ENCODE peak calls at places on chromosomes 6 and 20, in six cellular contexts. One of them, this sample, is unnamed.

GRCh38 chr20:59938221-59938620 is 1.9 kb downstream of the PPP1R3D start:
- DNase-seq in GM06990: no peak
- DNase-seq in fibroblast of pulmonary artery: peak
- DNase-seq in AG09319: no peak
- DNase-seq in heart left ventricle: no peak
- DNase-seq in left ventricle myocardium inferior: no peak
- DNase-seq in this sample: peak

GRCh38 chr20:23939641-23940040 is 48.9 kb downstream of the GGTLC1 start:
- DNase-seq in GM06990: no peak
- DNase-seq in fibroblast of pulmonary artery: no peak
- DNase-seq in AG09319: no peak
- DNase-seq in heart left ventricle: no peak
- DNase-seq in left ventricle myocardium inferior: no peak
- DNase-seq in this sample: no peak

GRCh38 chr6:33759887-33760629 is 13.4 kb upstream of the IP6K3 start:
- DNase-seq in GM06990: no peak
- DNase-seq in fibroblast of pulmonary artery: no peak
- DNase-seq in AG09319: no peak
- DNase-seq in heart left ventricle: no peak
- DNase-seq in left ventricle myocardium inferior: no peak
- DNase-seq in this sample: no peak

GRCh38 chr6:79558099-79558498 is 20.9 kb upstream of the LCA5 start:
- DNase-seq in GM06990: no peak
- DNase-seq in fibroblast of pulmonary artery: no peak
- DNase-seq in AG09319: no peak
- DNase-seq in heart left ventricle: no peak
- DNase-seq in left ventricle myocardium inferior: no peak
- DNase-seq in this sample: no peak

GRCh38 chr20:20780127-20780822 is 67.8 kb upstream of the RALGAPA2 start:
- DNase-seq in GM06990: peak
- DNase-seq in fibroblast of pulmonary artery: peak
- DNase-seq in AG09319: no peak
- DNase-seq in heart left ventricle: peak
- DNase-seq in left ventricle myocardium inferior: peak
- DNase-seq in this sample: peak

GRCh38 chr6:39065561-39065960 is 17.0 kb downstream of the GLP1R start:
- DNase-seq in GM06990: no peak
- DNase-seq in fibroblast of pulmonary artery: no peak
- DNase-seq in AG09319: no peak
- DNase-seq in heart left ventricle: no peak
- DNase-seq in left ventricle myocardium inferior: no peak
- DNase-seq in this sample: no peak

GRCh38 chr6:137977814-137978213 is 110.8 kb downstream of the TNFAIP3 start:
- DNase-seq in GM06990: no peak
- DNase-seq in fibroblast of pulmonary artery: no peak
- DNase-seq in AG09319: no peak
- DNase-seq in heart left ventricle: no peak
- DNase-seq in left ventricle myocardium inferior: no peak
- DNase-seq in this sample: no peak

GRCh38 chr6:33197431-33198048 is 2.9 kb downstream of the RXRB start:
- DNase-seq in GM06990: peak
- DNase-seq in fibroblast of pulmonary artery: peak
- DNase-seq in AG09319: peak
- DNase-seq in heart left ventricle: peak
- DNase-seq in left ventricle myocardium inferior: no peak
- DNase-seq in this sample: peak

GRCh38 chr20:50395258-50395729 is 114.9 kb upstream of the PTPN1 start:
- DNase-seq in GM06990: no peak
- DNase-seq in fibroblast of pulmonary artery: peak
- DNase-seq in AG09319: no peak
- DNase-seq in heart left ventricle: peak
- DNase-seq in left ventricle myocardium inferior: peak
- DNase-seq in this sample: peak

GRCh38 chr6:17470209-17470952 is 77.0 kb downstream of the CAP2 start:
- DNase-seq in GM06990: no peak
- DNase-seq in fibroblast of pulmonary artery: peak
- DNase-seq in AG09319: no peak
- DNase-seq in heart left ventricle: no peak
- DNase-seq in left ventricle myocardium inferior: no peak
- DNase-seq in this sample: peak

GRCh38 chr20:37775200-37775599 is 81.4 kb downstream of the CTNNBL1 start:
- DNase-seq in GM06990: no peak
- DNase-seq in fibroblast of pulmonary artery: no peak
- DNase-seq in AG09319: no peak
- DNase-seq in heart left ventricle: no peak
- DNase-seq in left ventricle myocardium inferior: no peak
- DNase-seq in this sample: no peak

GRCh38 chr6:107264357-107264831 is 149.1 kb upstream of the BEND3 start:
- DNase-seq in GM06990: no peak
- DNase-seq in fibroblast of pulmonary artery: peak
- DNase-seq in AG09319: no peak
- DNase-seq in heart left ventricle: no peak
- DNase-seq in left ventricle myocardium inferior: no peak
- DNase-seq in this sample: peak

GRCh38 chr6:17291778-17292177 is 10.6 kb downstream of the RBM24 start:
- DNase-seq in GM06990: no peak
- DNase-seq in fibroblast of pulmonary artery: no peak
- DNase-seq in AG09319: no peak
- DNase-seq in heart left ventricle: peak
- DNase-seq in left ventricle myocardium inferior: no peak
- DNase-seq in this sample: no peak

GRCh38 chr20:8855315-8855714 is 213.6 kb upstream of the PLCB4 start:
- DNase-seq in GM06990: no peak
- DNase-seq in fibroblast of pulmonary artery: peak
- DNase-seq in AG09319: no peak
- DNase-seq in heart left ventricle: peak
- DNase-seq in left ventricle myocardium inferior: peak
- DNase-seq in this sample: peak

GRCh38 chr6:22447191-22447590 is 122.2 kb upstream of the HDGFL1 start:
- DNase-seq in GM06990: no peak
- DNase-seq in fibroblast of pulmonary artery: no peak
- DNase-seq in AG09319: no peak
- DNase-seq in heart left ventricle: peak
- DNase-seq in left ventricle myocardium inferior: peak
- DNase-seq in this sample: no peak

GRCh38 chr20:62985089-62985778 is 21.5 kb downstream of the BHLHE23 start:
- DNase-seq in GM06990: no peak
- DNase-seq in fibroblast of pulmonary artery: no peak
- DNase-seq in AG09319: no peak
- DNase-seq in heart left ventricle: peak
- DNase-seq in left ventricle myocardium inferior: peak
- DNase-seq in this sample: no peak

GRCh38 chr20:62986257-62986807 is 20.4 kb downstream of the BHLHE23 start:
- DNase-seq in GM06990: no peak
- DNase-seq in fibroblast of pulmonary artery: no peak
- DNase-seq in AG09319: no peak
- DNase-seq in heart left ventricle: no peak
- DNase-seq in left ventricle myocardium inferior: no peak
- DNase-seq in this sample: no peak

GRCh38 chr20:62984666-62985065 is 22.1 kb downstream of the BHLHE23 start:
- DNase-seq in GM06990: no peak
- DNase-seq in fibroblast of pulmonary artery: no peak
- DNase-seq in AG09319: no peak
- DNase-seq in heart left ventricle: no peak
- DNase-seq in left ventricle myocardium inferior: no peak
- DNase-seq in this sample: no peak

GRCh38 chr20:62989201-62989601 is 17.6 kb downstream of the BHLHE23 start:
- DNase-seq in GM06990: no peak
- DNase-seq in fibroblast of pulmonary artery: no peak
- DNase-seq in AG09319: no peak
- DNase-seq in heart left ventricle: no peak
- DNase-seq in left ventricle myocardium inferior: no peak
- DNase-seq in this sample: no peak

DNA sequence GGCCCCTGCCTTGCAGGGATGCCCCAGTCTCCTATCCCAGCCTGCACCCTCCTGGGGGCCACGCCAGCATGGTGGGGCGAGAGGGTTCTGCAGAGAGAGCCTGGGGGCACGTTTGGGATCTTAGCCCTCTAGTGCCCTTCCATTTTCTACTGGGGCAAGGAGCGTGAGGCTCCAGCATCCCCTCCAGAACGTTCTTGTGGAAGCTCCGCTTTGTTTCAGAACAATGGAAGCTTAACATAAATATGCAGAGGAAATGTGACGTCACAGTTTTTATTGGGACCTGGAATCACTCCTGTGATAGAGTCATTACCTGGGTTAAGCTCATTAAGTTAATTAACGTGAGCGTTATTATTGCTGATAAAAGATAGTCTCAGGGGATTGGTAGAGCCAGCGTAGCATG is 19.6 kb downstream of the BHLHE23 start:
- DNase-seq in GM06990: no peak
- DNase-seq in fibroblast of pulmonary artery: no peak
- DNase-seq in AG09319: no peak
- DNase-seq in heart left ventricle: no peak
- DNase-seq in left ventricle myocardium inferior: no peak
- DNase-seq in this sample: no peak
- TF ChIP-seq CTCF in GM06990: no peak
- TF ChIP-seq CTCF in fibroblast of pulmonary artery: no peak
- TF ChIP-seq CTCF in AG09319: no peak
- TF ChIP-seq CTCF in heart left ventricle: no peak
- TF ChIP-seq CTCF in left ventricle myocardium inferior: no peak
- TF ChIP-seq CTCF in this sample: no peak

DNA sequence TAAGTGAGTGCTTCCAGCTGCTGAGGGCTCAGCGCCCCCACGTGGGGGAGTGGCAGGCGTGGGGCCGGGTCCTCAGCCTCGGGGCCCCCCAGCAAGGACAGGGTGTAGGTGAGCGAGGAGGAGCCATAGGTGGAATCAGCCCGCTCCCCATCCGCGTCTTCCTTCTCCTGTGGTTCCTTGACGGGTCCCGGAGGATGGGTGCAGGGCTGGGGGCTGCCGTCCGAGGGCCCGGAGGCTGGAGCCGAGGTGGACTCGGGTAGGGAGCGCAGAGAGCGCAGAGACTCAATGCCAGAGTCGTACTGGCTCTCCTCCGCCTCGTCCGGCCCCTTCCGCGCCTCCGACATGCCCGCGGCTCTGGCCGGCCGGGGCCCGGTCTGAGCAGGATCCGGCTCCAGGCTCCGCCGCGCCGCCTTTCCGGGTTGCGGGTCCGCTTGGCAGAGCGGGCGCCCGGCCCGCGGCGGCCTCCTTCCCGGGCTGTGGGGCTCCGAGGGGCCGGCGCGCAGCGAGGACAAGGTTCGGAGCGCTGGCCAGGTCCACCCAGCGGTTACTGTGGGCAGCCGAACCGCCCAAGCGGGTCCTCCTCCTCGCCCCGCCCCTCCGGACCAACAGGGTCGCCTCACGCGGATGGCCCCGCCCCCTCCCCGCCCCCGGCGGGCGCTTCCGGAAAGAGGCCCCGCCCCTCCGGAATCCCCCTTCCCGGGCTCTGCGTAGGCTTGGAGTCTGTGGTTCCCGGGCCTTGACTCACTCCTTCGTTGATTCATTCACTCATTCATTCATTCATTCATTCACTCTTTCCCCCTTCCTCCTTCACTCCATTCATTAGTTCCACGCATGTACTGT is at the start of gene NFKBIE:
- DNase-seq in GM06990: peak
- DNase-seq in fibroblast of pulmonary artery: peak
- DNase-seq in AG09319: peak
- DNase-seq in heart left ventricle: peak
- DNase-seq in left ventricle myocardium inferior: peak
- DNase-seq in this sample: peak
- TF ChIP-seq CTCF in GM06990: peak
- TF ChIP-seq CTCF in fibroblast of pulmonary artery: peak
- TF ChIP-seq CTCF in AG09319: peak
- TF ChIP-seq CTCF in heart left ventricle: no peak
- TF ChIP-seq CTCF in left ventricle myocardium inferior: peak
- TF ChIP-seq CTCF in this sample: no peak

GRCh38 chr20:25692499-25692898 is 4.2 kb downstream of the ZNF337 start:
- DNase-seq in GM06990: no peak
- DNase-seq in fibroblast of pulmonary artery: no peak
- DNase-seq in AG09319: no peak
- DNase-seq in heart left ventricle: no peak
- DNase-seq in left ventricle myocardium inferior: no peak
- DNase-seq in this sample: no peak
- TF ChIP-seq CTCF in GM06990: no peak
- TF ChIP-seq CTCF in fibroblast of pulmonary artery: no peak
- TF ChIP-seq CTCF in AG09319: no peak
- TF ChIP-seq CTCF in heart left ventricle: no peak
- TF ChIP-seq CTCF in left ventricle myocardium inferior: no peak
- TF ChIP-seq CTCF in this sample: no peak

DNA sequence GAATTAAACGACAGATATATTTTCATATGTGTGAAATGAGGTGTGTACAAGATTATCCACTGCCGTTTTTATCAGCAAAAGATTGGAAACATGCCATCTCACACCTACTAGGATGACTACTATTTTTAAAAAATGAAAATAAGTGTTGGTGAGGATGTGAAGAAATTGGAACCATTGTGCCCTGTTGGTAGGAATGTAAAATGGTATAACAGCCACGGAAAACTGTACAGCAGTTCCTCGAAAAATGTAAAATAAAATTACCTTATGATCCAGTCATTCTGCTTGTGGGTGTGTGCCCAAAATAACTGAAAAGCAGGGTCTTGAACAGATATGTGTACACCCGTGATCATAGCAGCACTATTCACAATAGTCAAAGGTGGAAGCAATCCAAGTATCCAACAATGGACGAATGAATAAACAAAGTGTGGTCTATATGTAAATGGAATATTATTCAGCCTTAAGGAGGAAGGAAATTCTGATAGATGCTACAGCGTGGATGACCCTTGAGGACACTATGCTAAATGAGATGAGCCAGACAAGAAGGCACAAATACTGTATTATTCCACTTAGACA is 27.0 kb upstream of the CCN5 start:
- DNase-seq in GM06990: no peak
- DNase-seq in fibroblast of pulmonary artery: no peak
- DNase-seq in AG09319: no peak
- DNase-seq in heart left ventricle: no peak
- DNase-seq in left ventricle myocardium inferior: no peak
- DNase-seq in this sample: no peak
- TF ChIP-seq CTCF in GM06990: no peak
- TF ChIP-seq CTCF in fibroblast of pulmonary artery: peak
- TF ChIP-seq CTCF in AG09319: no peak
- TF ChIP-seq CTCF in heart left ventricle: no peak
- TF ChIP-seq CTCF in left ventricle myocardium inferior: peak
- TF ChIP-seq CTCF in this sample: no peak

DNA sequence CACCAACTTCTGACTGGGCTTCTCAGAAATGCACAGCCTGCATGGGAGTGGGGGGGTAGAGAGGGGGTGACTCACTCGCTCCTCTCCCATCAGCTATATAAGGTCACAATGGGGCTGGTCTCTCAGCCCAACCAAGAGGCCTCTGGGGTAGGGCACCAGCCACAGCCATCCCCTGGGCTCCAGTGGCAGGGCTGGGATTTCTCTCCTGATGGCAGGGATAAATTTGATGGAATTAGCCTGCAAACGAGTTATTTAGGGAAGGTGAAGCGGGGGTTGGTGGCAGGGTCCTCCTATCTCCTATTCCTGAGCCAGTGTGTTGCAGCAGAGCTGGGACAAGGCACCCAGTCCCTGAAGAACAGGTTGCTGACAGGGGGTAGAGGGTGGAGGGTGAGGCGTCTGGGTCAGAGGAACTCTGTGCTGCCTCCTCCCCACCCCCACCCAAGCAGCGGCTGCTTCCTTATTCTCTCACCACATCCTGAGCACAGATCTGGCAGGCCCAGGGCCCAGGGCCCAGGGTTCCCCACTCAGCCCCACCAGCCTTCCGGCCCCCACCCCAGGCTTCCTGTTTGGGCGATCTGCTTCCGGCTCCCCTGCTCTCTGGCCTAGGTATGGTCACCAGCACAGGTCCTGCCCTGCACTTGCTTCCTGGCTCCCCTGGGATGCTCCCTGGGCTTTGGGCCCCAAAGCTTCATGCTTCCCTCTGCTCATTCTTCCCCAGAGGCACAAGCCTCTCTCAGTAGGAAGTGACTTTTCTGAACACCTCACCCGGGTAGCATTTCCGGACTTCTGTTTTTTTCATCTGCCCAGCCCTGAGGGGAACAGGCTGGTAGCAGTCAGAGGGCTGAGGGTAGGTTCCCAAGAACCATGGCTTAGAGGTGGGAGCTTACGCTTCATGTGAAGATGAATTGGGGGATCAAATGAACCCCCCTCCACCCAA is 4.0 kb downstream of the PPP1R18 start:
- DNase-seq in GM06990: peak
- DNase-seq in fibroblast of pulmonary artery: peak
- DNase-seq in AG09319: no peak
- DNase-seq in heart left ventricle: peak
- DNase-seq in left ventricle myocardium inferior: peak
- DNase-seq in this sample: peak
- TF ChIP-seq CTCF in GM06990: no peak
- TF ChIP-seq CTCF in fibroblast of pulmonary artery: no peak
- TF ChIP-seq CTCF in AG09319: no peak
- TF ChIP-seq CTCF in heart left ventricle: no peak
- TF ChIP-seq CTCF in left ventricle myocardium inferior: no peak
- TF ChIP-seq CTCF in this sample: no peak